ENCODE peak calls at places on chromosomes 13 and 19, in four cellular contexts. One of them, this sample, is unnamed.

GRCh38 chr13:31595568-31595967 is 143.8 kb upstream of the RXFP2 start:
- DNase-seq in central memory CD4-positive, alpha-beta T cell: no peak
- DNase-seq in spleen: no peak
- DNase-seq in fibroblast of pulmonary artery: peak; percentile 24
- DNase-seq in this sample: no peak

GRCh38 chr13:99577934-99578917 is 77.0 kb downstream of the TM9SF2 start:
- DNase-seq in central memory CD4-positive, alpha-beta T cell: no peak
- DNase-seq in spleen: no peak
- DNase-seq in fibroblast of pulmonary artery: peak; percentile 26
- DNase-seq in this sample: peak; percentile 37

GRCh38 chr19:17616961-17617806 is 61.7 kb downstream of the COLGALT1 start:
- DNase-seq in central memory CD4-positive, alpha-beta T cell: no peak
- DNase-seq in fibroblast of pulmonary artery: peak; percentile 10
- DNase-seq in spleen: no peak
- DNase-seq in this sample: no peak

GRCh38 chr13:98466634-98467236 is 110.2 kb downstream of the STK24 start:
- DNase-seq in fibroblast of pulmonary artery: peak; percentile 61
- DNase-seq in spleen: no peak
- DNase-seq in central memory CD4-positive, alpha-beta T cell: no peak
- DNase-seq in this sample: no peak

GRCh38 chr19:17339088-17339741 is 1.9 kb downstream of the GTPBP3 start:
- DNase-seq in spleen: peak; percentile 83
- DNase-seq in fibroblast of pulmonary artery: no peak
- DNase-seq in central memory CD4-positive, alpha-beta T cell: no peak
- DNase-seq in this sample: no peak

GRCh38 chr19:55228403-55229031 is at the start of gene TMEM86B:
- DNase-seq in fibroblast of pulmonary artery: no peak
- DNase-seq in spleen: no peak
- DNase-seq in central memory CD4-positive, alpha-beta T cell: no peak
- DNase-seq in this sample: no peak

GRCh38 chr13:44088911-44089851 is 209.5 kb downstream of the LACC1 start:
- DNase-seq in fibroblast of pulmonary artery: no peak
- DNase-seq in spleen: no peak
- DNase-seq in central memory CD4-positive, alpha-beta T cell: peak; percentile 1
- DNase-seq in this sample: no peak

GRCh38 chr13:92074658-92075057 is 676.2 kb downstream of the GPC5 start:
- DNase-seq in spleen: no peak
- DNase-seq in central memory CD4-positive, alpha-beta T cell: no peak
- DNase-seq in fibroblast of pulmonary artery: peak; percentile 11
- DNase-seq in this sample: peak; percentile 4

GRCh38 chr13:51920267-51920666 is 58.5 kb downstream of the CCDC70 start:
- DNase-seq in fibroblast of pulmonary artery: no peak
- DNase-seq in central memory CD4-positive, alpha-beta T cell: no peak
- DNase-seq in spleen: no peak
- DNase-seq in this sample: no peak

GRCh38 chr13:51240888-51241475 is 18.8 kb downstream of the FAM124A start:
- DNase-seq in central memory CD4-positive, alpha-beta T cell: no peak
- DNase-seq in fibroblast of pulmonary artery: peak; percentile 40
- DNase-seq in spleen: no peak
- DNase-seq in this sample: peak; percentile 40